ENCODE peak calls at places on chromosomes 1 and 21, in four cellular contexts. L, Q, K and R are unnamed samples.

GRCh38 chr1:169484683-169485426 is 889 bp downstream of the SLC19A2 start:
- DNase-seq in K (peak; percentile 30), Q (peak; percentile 89), L (no peak), R (peak; percentile 57)

GRCh38 chr1:20578062-20578461 is 10.8 kb upstream of the CDA start:
- DNase-seq in K (no peak), Q (no peak), L (no peak), R (no peak)

GRCh38 chr1:93798301-93798700 is 80.7 kb downstream of the DNTTIP2 start:
- DNase-seq in L (no peak), Q (no peak), K (no peak), R (no peak)

GRCh38 chr1:241336335-241336734 is 20.7 kb downstream of the RGS7 start:
- DNase-seq in L (no peak), Q (no peak), K (no peak), R (no peak)

GRCh38 chr1:4127595-4128140 is 227.6 kb upstream of the C1orf174 start:
- DNase-seq in K (no peak), L (no peak), Q (no peak), R (no peak)

GRCh38 chr1:150186789-150187559 is 37.3 kb downstream of the PLEKHO1 start:
- DNase-seq in K (no peak), L (no peak), Q (peak; percentile 86), R (peak; percentile 71)

GRCh38 chr21:27246741-27247140 is 279.9 kb upstream of the ADAMTS5 start:
- DNase-seq in K (no peak), L (no peak), Q (peak; percentile 37), R (no peak)

GRCh38 chr1:1435094-1435903 is at the start of gene VWA1:
- DNase-seq in Q (peak; percentile 74), L (peak; percentile 86), K (no peak), R (peak; percentile 72)

GRCh38 chr1:56644064-56644940 is 812 bp upstream of the PRKAA2 start:
- DNase-seq in Q (peak; percentile 60), K (no peak), L (no peak), R (peak; percentile 23)

GRCh38 chr1:59601032-59601431 is 213.7 kb upstream of the HOOK1 start:
- DNase-seq in Q (no peak), K (no peak), L (no peak), R (no peak)

GRCh38 chr1:228037401-228038386 is 30.9 kb downstream of the WNT3A start:
- DNase-seq in K (peak; percentile 61), Q (peak; percentile 1), L (peak; percentile 62), R (peak; percentile 30)

GRCh38 chr1:208559597-208559996 is 315.4 kb upstream of the PLXNA2 start:
- DNase-seq in L (no peak), K (no peak), Q (peak; percentile 12), R (no peak)

DNA sequence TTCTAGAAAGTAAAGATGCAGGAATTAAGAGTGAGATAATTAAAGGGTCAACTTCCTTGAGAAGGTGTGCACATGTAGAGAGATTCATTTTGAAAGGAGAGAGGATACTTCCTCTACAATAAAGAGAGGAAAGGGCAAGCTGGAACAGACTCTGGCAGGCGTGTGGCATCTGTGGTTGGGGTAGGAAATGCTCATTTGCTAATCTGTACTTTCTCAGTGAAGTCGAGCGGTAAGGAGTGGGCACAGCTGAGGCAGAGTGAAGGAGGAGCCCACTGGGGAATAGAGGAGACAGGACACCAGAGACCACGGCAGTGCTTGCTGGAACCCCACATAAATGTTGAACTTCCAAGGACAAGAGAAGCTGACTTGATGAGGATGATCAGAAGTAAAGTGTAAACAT is 49.1 kb downstream of the PCSK9 start:
- DNase-seq in K (no peak), L (no peak), Q (no peak), R (no peak)
- H3K36me3 ChIP-seq in K (peaks cover 98% of the 10 kb centered on the region), L (peaks cover 48% of the 10 kb centered on the region), Q (peaks cover 98% of the 10 kb centered on the region), R (peaks cover 4% of the 10 kb centered on the region)

DNA sequence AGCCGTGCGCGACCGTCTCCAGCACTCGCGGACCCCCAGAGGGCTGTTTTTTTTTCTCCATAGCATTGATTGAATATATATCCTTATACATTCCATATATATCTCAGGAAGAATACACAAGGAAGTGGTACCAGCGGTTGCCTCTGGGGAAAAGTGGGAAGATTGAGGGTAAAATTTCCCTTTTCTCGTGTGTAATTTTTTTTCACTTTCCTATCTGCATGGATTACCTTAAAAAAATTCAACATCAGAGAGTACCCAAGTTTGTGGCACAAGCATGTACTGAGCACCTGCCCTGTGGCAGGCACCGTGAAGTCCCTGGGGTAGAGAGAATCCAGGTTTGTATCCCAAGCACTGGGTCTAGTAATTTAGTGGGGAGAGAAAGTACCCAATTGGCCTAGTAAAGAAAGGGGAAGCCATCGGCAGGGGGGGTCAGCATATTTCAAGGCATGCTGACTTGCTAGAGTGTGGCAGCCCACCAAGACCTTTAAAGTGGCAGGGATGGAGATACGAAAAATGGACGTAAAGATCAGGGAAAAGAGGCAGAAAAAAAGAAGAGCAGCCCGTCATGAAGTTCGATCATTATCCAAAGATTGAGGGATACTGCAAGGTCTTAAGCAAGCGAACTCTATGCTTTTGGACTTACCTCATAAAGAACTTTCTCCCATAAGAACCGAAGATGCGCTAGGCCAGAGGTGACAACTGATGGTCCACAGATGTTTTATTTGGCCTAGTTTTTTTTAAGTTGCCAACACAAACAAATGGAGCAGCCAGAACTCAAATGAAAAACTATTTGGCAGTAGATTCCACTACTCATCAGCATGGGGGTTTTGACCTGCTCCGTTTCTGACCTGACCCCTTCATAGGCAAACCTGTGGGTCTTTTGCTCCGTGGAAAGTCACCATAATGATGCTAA is 1.5 kb upstream of the HMGN1 start:
- DNase-seq in K (no peak), Q (no peak), L (no peak), R (no peak)
- H4K8ac ChIP-seq in K (no peak overlapping the region), Q (peak overlapping the region; percentile 97), L (peak overlapping the region; percentile 87), R (peak overlapping the region; percentile 87)

DNA sequence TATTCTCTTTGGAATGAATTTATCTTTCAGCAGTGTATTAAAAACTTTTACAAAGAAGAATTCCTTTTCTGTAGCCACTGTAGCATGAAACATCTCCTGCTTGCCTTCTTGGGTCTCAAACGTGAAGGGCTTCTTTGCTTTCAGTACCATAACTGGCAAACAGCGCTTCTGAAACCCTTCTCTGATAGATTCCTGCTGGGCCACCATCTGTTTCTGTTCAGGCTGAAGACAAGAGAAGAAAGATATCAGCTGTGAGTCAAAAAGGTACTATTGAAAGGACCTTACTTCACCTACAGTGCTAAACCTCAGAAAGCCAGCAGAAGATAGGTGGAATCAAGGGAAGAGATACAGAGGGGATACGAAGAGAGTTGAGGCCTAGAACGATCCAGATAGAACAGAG is 10.5 kb downstream of the AIM2 start:
- DNase-seq in Q (no peak), K (no peak), L (no peak), R (peak; percentile 72)
- H3K36me3 ChIP-seq in Q (no peaks in the 10 kb centered on the region), K (no peaks in the 10 kb centered on the region), L (no peaks in the 10 kb centered on the region), R (no peaks in the 10 kb centered on the region)

GRCh38 chr1:193348126-193349045 is 162.0 kb upstream of the B3GALT2 start:
- DNase-seq in K (no peak), L (no peak), Q (peak; percentile 21), R (peak; percentile 8)
- H4K8ac ChIP-seq in K (no peak overlapping the region), L (no peak overlapping the region), Q (no peak overlapping the region), R (no peak overlapping the region)

GRCh38 chr1:8409666-8410065 is 91.8 kb downstream of the SLC45A1 start:
- DNase-seq in Q (no peak), L (no peak), K (no peak), R (no peak)

GRCh38 chr1:8412183-8412831 is 94.4 kb downstream of the SLC45A1 start:
- DNase-seq in K (no peak), L (no peak), Q (peak; percentile 89), R (no peak)

GRCh38 chr1:8409107-8409506 is 91.2 kb downstream of the SLC45A1 start:
- DNase-seq in Q (peak; percentile 90), K (no peak), L (no peak), R (peak; percentile 71)

GRCh38 chr1:8410791-8411190 is 92.9 kb downstream of the SLC45A1 start:
- DNase-seq in K (no peak), L (no peak), Q (no peak), R (no peak)

DNA sequence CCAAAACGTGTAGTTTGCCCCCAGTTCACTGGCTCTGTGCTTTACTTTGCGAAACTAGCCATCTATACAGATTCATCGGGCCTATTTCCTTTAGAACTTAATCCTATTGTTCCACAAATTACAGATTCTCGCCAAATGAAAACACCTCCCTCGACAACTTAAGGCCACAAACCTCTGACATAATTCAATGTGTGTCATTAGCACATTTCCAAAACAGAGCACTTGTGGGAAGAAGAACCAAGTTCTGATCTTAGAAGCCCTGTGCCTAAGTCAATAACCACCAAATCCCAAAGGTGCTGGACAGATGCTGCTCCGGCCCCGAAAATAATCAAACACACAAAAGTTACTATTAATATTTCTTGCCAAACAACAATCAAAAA is 93.9 kb downstream of the SLC45A1 start:
- DNase-seq in L (no peak), Q (no peak), K (no peak), R (no peak)
- H3K36me3 ChIP-seq in L (peaks cover 3% of the 10 kb centered on the region), Q (peaks cover 45% of the 10 kb centered on the region), K (peaks cover 65% of the 10 kb centered on the region), R (no peaks in the 10 kb centered on the region)

DNA sequence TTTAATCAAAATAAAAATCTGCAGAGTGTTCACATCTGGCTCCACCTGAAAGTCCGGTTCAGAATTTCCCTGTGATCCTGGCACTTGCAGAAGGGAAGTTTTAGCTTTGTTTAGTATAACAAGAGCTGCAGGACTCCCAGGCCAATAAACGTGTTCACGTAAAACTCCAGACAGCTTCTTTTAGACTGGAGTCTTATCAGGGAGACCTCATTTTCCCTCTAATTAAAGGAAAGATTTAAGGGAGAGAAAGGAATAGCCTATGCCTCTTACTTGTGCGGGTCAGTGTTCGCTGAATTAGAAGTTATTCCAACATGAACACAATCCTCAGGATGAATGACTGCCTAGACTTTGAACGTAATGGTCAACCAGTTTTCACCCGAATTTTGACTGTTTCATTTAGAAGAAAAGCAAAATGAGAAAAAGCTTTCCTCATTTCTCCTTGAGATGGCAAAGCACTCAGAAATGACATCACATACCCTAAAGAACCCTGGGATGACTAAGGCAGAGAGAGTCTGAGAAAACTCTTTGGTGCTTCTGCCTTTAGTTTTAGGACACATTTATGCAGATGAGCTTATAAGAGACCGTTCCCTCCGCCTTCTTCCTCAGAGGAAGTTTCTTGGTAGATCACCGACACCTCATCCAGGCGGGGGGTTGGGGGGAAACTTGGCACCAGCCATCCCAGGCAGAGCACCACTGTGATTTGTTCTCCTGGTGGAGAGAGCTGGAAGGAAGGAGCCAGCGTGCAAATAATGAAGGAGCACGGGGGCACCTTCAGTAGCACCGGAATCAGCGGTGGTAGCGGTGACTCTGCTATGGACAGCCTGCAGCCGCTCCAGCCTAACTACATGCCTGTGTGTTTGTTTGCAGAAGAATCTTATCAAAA is 202.1 kb upstream of the SGIP1 start:
- DNase-seq in Q (peak; percentile 88), K (peak; percentile 43), L (peak; percentile 64), R (peak; percentile 94)
- H4K8ac ChIP-seq in Q (peak overlapping the region; percentile 21), K (no peak overlapping the region), L (no peak overlapping the region), R (no peak overlapping the region)